ENCODE peak calls at places on chromosomes 16 and 17, in eight cellular contexts. Q is NCI-H1417; D is uterus; V is NCI-H2171 treated with DMSO at 0.1 percent for 48 hours; R is NCI-H1930; H is endothelial cell; A is GM04504; O is CD4-positive, CD25-positive, alpha-beta regulatory T cell. S is an unnamed sample.

GRCh38 chr16:10699756-10700155 is 5.0 kb upstream of the TEKT5 start:
- DNase-seq in Q (no peak), D (no peak), V (no peak), R (no peak), H (no peak), A (no peak), O (no peak), S (no peak)

GRCh38 chr16:69942099-69942491 is 9.0 kb upstream of the CLEC18A start:
- DNase-seq in Q (no peak), D (no peak), V (peak; percentile 52), R (no peak), H (no peak), A (no peak), O (no peak), S (no peak)

GRCh38 chr17:42675984-42676423 is 790 bp downstream of the PLEKHH3 start:
- DNase-seq in Q (peak; percentile 6), D (peak; percentile 54), V (no peak), R (no peak), H (peak; percentile 43), A (no peak), O (no peak), S (no peak)

GRCh38 chr16:71383054-71383773 is 24.7 kb downstream of the CALB2 start:
- DNase-seq in Q (no peak), D (no peak), V (no peak), R (no peak), H (no peak), A (no peak), O (no peak), S (no peak)

GRCh38 chr16:19704321-19705130 is 13.5 kb downstream of the KNOP1 start:
- DNase-seq in Q (no peak), D (no peak), V (no peak), R (no peak), H (no peak), A (no peak), O (no peak), S (no peak)

GRCh38 chr16:4651842-4652241 is 27.2 kb downstream of the MGRN1 start:
- DNase-seq in Q (no peak), D (no peak), V (no peak), R (no peak), H (no peak), A (no peak), O (no peak), S (no peak)

GRCh38 chr17:80738987-80739730 is 194.5 kb downstream of the RPTOR start:
- DNase-seq in Q (peak; percentile 78), D (no peak), V (no peak), R (no peak), H (no peak), A (no peak), O (no peak), S (peak; percentile 15)

GRCh38 chr16:49959552-49960277 is 65.3 kb upstream of the CNEP1R1 start:
- DNase-seq in Q (no peak), D (no peak), V (no peak), R (no peak), H (no peak), A (no peak), O (no peak), S (no peak)

GRCh38 chr17:40604327-40605080 is 39.2 kb upstream of the CCR7 start:
- DNase-seq in Q (no peak), D (no peak), V (no peak), R (no peak), H (no peak), A (no peak), O (no peak), S (no peak)

GRCh38 chr16:72890587-72890986 is 157.3 kb downstream of the ZFHX3 start:
- DNase-seq in Q (no peak), D (no peak), V (no peak), R (no peak), H (no peak), A (no peak), O (no peak), S (no peak)

GRCh38 chr16:73047536-73048291 is at the start of gene ZFHX3:
- DNase-seq in Q (peak; percentile 45), D (peak; percentile 69), V (peak; percentile 65), R (no peak), H (no peak), A (no peak), O (no peak), S (peak; percentile 33)

GRCh38 chr17:40422990-40423611 is 5.4 kb upstream of the TOP2A start:
- DNase-seq in Q (peak; percentile 52), D (no peak), V (peak; percentile 6), R (no peak), H (no peak), A (no peak), O (no peak), S (no peak)

GRCh38 chr17:17391575-17392370 is 85.0 kb upstream of the MED9 start:
- DNase-seq in Q (no peak), D (no peak), V (no peak), R (no peak), H (no peak), A (no peak), O (peak; percentile 53), S (peak; percentile 80)